ENCODE peak calls at places on chromosome 16, in eight cellular contexts. L, X, U, R, G, S, E and F are unnamed samples.

GRCh38 chr16:9837481-9837880 is 344.7 kb downstream of the GRIN2A start:
- DNase-seq in X (no peak), L (no peak), G (no peak), U (no peak), R (no peak), S (no peak), E (no peak), F (no peak)

GRCh38 chr16:70529051-70529777 is 5.6 kb downstream of the SF3B3 start:
- DNase-seq in X (no peak), U (peak; percentile 51), S (peak; percentile 76), L (no peak), G (peak; percentile 80), E (peak; percentile 72), R (no peak), F (peak; percentile 46)

GRCh38 chr16:57255686-57256415 is 10.8 kb downstream of the ARL2BP start:
- DNase-seq in U (no peak), X (no peak), E (no peak), S (no peak), L (no peak), R (no peak), G (no peak), F (no peak)

GRCh38 chr16:52515068-52515671 is 31.8 kb downstream of the TOX3 start:
- DNase-seq in R (no peak), G (no peak), S (no peak), E (no peak), L (no peak), U (no peak), X (no peak), F (no peak)

GRCh38 chr16:11320170-11320569 is 25.1 kb upstream of the RMI2 start:
- DNase-seq in L (no peak), G (no peak), X (no peak), U (no peak), R (no peak), E (no peak), S (no peak), F (no peak)

GRCh38 chr16:11621920-11622651 is 35.4 kb upstream of the LITAF start:
- DNase-seq in G (no peak), L (no peak), R (no peak), E (no peak), U (no peak), S (no peak), X (peak; percentile 71), F (no peak)

GRCh38 chr16:83995756-83996155 is 27.7 kb downstream of the NECAB2 start:
- DNase-seq in E (no peak), G (no peak), L (no peak), U (peak; percentile 21), S (peak; percentile 92), R (no peak), X (no peak), F (no peak)

GRCh38 chr16:56422896-56423441 is 2.4 kb downstream of the AMFR start:
- DNase-seq in U (no peak), X (no peak), L (no peak), E (no peak), S (no peak), R (no peak), G (no peak), F (no peak)

GRCh38 chr16:8908779-8909468 is 26.8 kb downstream of the LITAFD start:
- DNase-seq in S (no peak), E (no peak), G (no peak), L (no peak), R (no peak), U (no peak), X (no peak), F (no peak)

GRCh38 chr16:6482861-6483530 is 849.6 kb upstream of the RBFOX1 start:
- DNase-seq in L (no peak), G (no peak), R (no peak), S (no peak), X (no peak), U (no peak), E (no peak), F (no peak)

GRCh38 chr16:68707341-68708152 is 29.5 kb upstream of the CDH1 start:
- DNase-seq in L (peak; percentile 76), S (peak; percentile 37), U (peak; percentile 27), X (no peak), R (no peak), G (no peak), E (peak; percentile 9), F (no peak)

GRCh38 chr16:10949424-10949970 is 5.1 kb downstream of the CLEC16A start:
- DNase-seq in R (no peak), U (no peak), S (peak; percentile 83), L (no peak), G (peak; percentile 89), X (peak; percentile 45), E (peak; percentile 64), F (no peak)

DNA sequence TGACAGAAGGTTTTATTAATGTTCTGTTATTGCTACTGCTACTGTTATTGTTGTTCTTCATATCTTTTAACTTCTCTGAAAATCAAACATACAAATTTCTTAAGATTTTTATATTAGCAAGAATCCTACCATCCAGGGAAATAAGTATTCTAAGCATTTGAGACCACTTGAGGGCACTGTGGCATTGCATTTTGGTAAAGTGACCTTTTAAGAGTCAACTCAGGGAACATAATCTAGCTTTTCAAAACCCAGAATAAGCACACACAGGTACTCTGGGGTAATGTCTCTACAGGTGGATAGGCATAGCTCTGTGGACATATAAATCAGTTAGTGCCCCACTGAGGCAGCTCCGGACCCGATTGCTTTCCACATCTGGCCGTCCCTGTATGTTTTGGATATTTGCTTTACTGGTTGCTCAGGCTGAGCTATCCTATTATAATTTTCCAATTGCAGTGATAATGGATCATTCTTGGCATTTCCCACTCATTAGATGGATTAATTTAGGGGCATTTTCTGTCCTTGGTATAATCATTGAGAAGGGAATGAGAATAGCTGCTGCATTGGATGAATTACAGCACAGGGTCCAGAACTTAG is 1425.1 kb upstream of the CDH8 start:
- DNase-seq in L (no peak), R (no peak), E (peak; percentile 42), X (no peak), S (peak; percentile 62), G (peak; percentile 57), U (peak; percentile 44), F (peak; percentile 10)
- TF ChIP-seq CTCF in L (no peak), R (no peak), E (peak; percentile 63), X (no peak), S (peak; percentile 47), G (peak; percentile 61), U (peak; percentile 35), F (peak; percentile 51)

GRCh38 chr16:3092501-3092991 is 6.5 kb downstream of the ZSCAN10 start:
- DNase-seq in S (no peak), U (no peak), R (no peak), E (no peak), X (no peak), L (no peak), G (no peak), F (no peak)

GRCh38 chr16:3095869-3096268 is 3.2 kb downstream of the ZSCAN10 start:
- DNase-seq in U (no peak), L (no peak), S (no peak), X (peak; percentile 52), E (no peak), R (no peak), G (peak; percentile 63), F (no peak)

GRCh38 chr16:3097266-3097665 is 1.8 kb downstream of the ZSCAN10 start:
- DNase-seq in U (no peak), X (no peak), S (no peak), G (no peak), R (no peak), L (no peak), E (no peak), F (no peak)

GRCh38 chr16:3096362-3096761 is 2.7 kb downstream of the ZSCAN10 start:
- DNase-seq in E (no peak), L (no peak), S (no peak), G (no peak), R (no peak), X (no peak), U (no peak), F (no peak)

DNA sequence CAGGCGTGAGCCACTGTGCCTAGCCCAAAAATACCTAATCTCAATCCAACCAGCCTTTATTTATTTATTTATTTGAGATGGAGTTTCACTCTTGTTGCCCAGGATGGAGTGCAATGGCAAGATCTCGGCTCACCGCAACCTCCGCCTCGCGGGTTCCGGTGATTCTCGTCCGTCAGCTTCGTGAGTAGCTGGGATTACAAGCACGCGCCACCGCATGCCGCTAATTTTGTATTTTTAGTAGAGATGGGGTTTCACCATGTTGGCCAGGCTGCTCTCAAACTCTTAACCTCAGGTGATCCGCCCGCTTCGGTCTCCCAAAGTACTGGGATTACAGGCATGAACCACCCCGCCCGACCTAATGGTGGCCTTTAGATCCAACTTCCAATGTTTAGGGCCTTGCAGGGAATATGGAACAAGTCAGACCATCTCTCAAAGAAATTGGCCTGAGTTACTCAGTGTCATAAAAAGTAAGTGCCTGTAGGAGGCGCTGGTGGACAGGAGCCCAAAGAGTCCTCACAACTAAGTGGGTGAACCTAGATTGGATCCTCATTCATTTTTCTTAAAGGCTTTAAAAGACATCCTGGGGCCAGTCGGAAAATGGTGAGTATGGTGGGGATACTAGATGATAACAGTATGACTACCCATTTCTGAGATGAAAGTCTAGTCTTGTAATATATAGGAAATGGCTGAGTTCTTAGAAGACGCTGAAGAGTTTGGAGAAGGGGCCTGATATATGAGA is 4.6 kb downstream of the ZSCAN10 start:
- DNase-seq in L (no peak), X (peak; percentile 36), G (peak; percentile 74), U (peak; percentile 29), E (peak; percentile 22), S (peak; percentile 61), R (no peak), F (no peak)
- TF ChIP-seq CTCF in L (no peak), X (peak; percentile 61), G (peak; percentile 81), U (peak; percentile 73), E (peak; percentile 53), S (peak; percentile 68), R (no peak), F (peak; percentile 42)

GRCh38 chr16:75195811-75196790 is 10.9 kb downstream of the CTRB2 start:
- DNase-seq in R (no peak), E (no peak), X (no peak), U (no peak), G (no peak), S (no peak), L (no peak), F (no peak)
- TF ChIP-seq CTCF in R (no peak), E (no peak), X (no peak), U (no peak), G (no peak), S (no peak), L (no peak), F (no peak)

DNA sequence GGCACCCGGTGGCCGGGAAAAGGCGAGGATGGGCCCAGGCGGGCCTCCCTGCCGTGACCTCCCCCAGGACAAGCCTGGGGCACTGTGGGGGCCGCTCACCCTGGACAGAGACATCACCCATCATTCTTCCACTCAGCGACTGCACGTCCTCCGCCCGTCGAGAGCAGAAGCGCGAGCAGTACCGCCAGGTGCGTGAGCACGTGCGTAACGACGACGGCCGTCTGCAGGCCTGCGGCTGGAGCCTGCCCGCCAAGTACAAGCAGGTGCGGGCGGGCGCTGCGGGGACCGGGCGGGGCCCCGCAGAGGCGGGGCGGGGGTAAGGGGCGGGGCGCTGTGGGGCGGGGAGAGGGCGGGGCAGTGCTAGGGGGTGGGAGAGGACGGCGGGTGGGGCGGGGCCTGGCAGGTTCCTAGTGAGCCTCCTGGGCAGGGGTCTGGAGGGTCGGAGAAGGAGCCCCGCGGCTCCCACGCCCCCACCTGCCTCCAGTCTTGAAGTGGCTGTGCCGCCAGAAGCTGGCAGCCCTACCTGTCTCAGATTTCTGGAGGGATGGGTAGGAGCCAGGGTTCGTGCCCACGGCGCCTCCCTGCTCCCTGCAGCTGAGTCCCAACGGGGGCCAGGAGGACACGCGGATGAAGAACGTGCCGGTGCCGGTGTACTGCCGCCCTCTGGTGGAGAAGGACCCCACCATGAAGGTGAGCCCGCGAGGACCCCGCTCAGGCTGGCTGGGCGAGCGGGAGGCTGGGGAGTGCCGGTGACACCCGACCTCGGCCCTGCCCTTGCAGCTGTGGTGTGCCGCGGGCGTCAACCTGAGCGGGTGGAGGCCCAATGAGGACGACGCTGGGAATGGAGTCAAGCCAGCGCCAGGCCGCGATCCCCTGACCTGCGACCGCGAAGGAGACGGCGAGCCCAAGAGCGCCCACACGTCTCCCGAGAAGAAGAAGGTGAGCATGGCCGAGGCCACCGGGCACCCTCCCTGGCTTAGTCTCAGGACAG is 7.5 kb downstream of the NME3 start:
- DNase-seq in S (no peak), E (no peak), U (no peak), G (peak; percentile 49), R (no peak), X (no peak), L (no peak), F (no peak)
- TF ChIP-seq CTCF in S (peak; percentile 72), E (peak; percentile 22), U (peak; percentile 76), G (peak; percentile 45), R (no peak), X (no peak), L (no peak), F (peak; percentile 29)